ENCODE peak calls at places on chromosomes 2 and 18, in four cellular contexts. G, U, S and X are unnamed samples. For H3K36me3, the result is how much of the 10 kb centered on the place peaks cover.

GRCh38 chr2:69585855-69586560 is 57.5 kb downstream of the AAK1 start:
- DNase-seq in S (no peak), U (no peak), G (no peak), X (no peak)

GRCh38 chr2:26458365-26459042 is 19.4 kb downstream of the OTOF start:
- DNase-seq in G (no peak), U (no peak), S (no peak), X (no peak)

GRCh38 chr2:187719510-187719909 is 165.3 kb upstream of the TFPI start:
- DNase-seq in U (no peak), S (no peak), G (no peak), X (no peak)

GRCh38 chr2:84482588-84482987 is 23.5 kb upstream of the SUCLG1 start:
- DNase-seq in G (no peak), U (no peak), S (no peak), X (no peak)

GRCh38 chr2:3377279-3377611 is 373 bp downstream of the EIPR1 start:
- DNase-seq in G (no peak), U (peak), S (peak), X (peak)

GRCh38 chr2:163518762-163519161 is 217.0 kb downstream of the FIGN start:
- DNase-seq in G (no peak), S (no peak), U (no peak), X (no peak)

GRCh38 chr2:223459328-223459939 is 142.7 kb downstream of the SCG2 start:
- DNase-seq in G (no peak), S (peak), U (peak), X (peak)

GRCh38 chr2:86464654-86465053 is 23.5 kb downstream of the KDM3A start:
- DNase-seq in G (no peak), S (no peak), U (no peak), X (no peak)

GRCh38 chr2:236964291-236964690 is 121.4 kb upstream of the COPS8 start:
- DNase-seq in G (no peak), S (no peak), U (peak), X (no peak)

GRCh38 chr2:20168727-20169696 is 55.9 kb downstream of the SDC1 start:
- DNase-seq in G (no peak), S (no peak), U (no peak), X (no peak)

GRCh38 chr18:58554404-58554803 is 74.5 kb downstream of the ALPK2 start:
- DNase-seq in S (no peak), G (no peak), U (no peak), X (no peak)

GRCh38 chr2:40470817-40471809 is 19.2 kb upstream of the SLC8A1 start:
- DNase-seq in U (no peak), S (no peak), G (no peak), X (no peak)

GRCh38 chr2:68193774-68194372 is 36.2 kb downstream of the PNO1 start:
- DNase-seq in U (peak), G (no peak), S (peak), X (peak)

GRCh38 chr2:142131016-142131714 is at the start of gene LRP1B:
- DNase-seq in S (peak), U (peak), G (peak), X (peak)

GRCh38 chr2:160674076-160674630 is 180.5 kb upstream of the RBMS1 start:
- DNase-seq in S (no peak), G (no peak), U (no peak), X (peak)

GRCh38 chr2:56026828-56027227 is 103.2 kb upstream of the EFEMP1 start:
- DNase-seq in S (no peak), U (no peak), G (no peak), X (no peak)

GRCh38 chr2:56030062-56030461 is 106.5 kb upstream of the EFEMP1 start:
- DNase-seq in G (no peak), S (no peak), U (no peak), X (no peak)

GRCh38 chr2:56025469-56026193 is 102.0 kb upstream of the EFEMP1 start:
- DNase-seq in S (no peak), G (no peak), U (no peak), X (no peak)
- H3K4me2 ChIP-seq in S (no peak), G (no peak), U (no peak), X (no peak)

DNA sequence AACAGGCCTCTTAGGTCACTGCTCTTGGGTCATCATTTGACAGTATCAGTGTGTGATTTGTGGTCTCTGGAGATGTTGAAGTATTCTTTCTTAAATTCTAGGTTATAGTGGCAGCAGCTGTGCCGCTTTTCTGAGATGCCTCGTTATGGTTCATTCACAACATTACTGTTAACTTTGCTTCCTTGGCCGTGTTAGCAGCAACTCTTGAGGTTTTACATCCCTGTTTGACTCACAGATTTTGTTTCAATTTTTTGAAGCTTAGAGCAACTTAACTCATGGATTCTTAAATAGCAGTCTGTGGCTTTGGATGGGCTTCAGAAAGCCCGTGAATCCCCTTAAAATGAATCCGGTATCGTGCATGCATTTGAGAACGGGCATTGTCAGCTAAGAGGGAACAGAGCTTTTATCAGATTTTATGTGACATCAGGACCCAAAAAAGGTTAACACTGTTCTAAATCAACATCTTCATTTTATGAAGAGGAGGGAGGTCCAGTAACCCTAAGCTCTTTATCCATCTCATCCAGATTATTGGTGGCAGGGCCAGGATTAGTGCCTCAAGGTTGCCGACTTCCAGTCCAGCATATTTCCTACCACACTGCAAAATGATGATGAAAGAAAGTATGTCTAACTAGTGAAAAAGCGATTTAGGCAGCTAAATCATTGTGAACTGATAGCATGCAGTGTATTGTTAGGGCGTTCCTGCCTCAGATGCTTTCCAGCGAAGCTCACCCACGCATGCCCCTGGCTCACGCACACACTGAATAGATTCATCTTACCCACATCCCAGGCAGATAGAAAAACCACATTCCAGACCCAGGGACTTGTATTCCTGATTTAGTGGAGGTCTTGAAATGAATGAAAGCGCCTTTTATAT is 5.1 kb downstream of the TRIB2 start:
- DNase-seq in S (peak), G (no peak), U (no peak), X (peak)
- H3K4me3 ChIP-seq in S (no peak), G (peak), U (peak), X (peak)

DNA sequence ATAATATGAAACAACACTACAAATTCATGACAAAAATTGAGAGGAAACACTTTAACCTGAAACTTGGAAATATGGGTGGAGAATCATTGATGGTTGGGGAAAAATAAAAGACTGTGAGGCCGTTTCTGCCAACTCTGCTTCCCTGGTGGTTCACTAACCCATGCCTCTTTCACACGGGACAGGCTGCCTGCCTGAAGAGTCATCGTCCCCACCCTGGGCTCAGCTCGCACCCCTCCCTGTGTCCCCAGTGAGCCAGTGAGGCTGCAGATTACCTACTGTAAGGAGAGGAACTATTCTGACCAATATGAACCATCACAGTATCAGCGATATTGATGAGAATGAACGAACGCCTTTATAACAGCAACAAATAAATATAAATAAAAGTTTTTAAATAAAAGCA is 357.8 kb upstream of the CDH20 start:
- DNase-seq in S (no peak), G (no peak), U (no peak), X (no peak)
- H3K36me3 ChIP-seq in S (under half), G (under half), U (under half), X (under half)

GRCh38 chr2:225739328-225739727 is 339.8 kb downstream of the NYAP2 start:
- DNase-seq in U (no peak), G (no peak), S (no peak), X (no peak)

GRCh38 chr2:225742487-225742886 is 343.0 kb downstream of the NYAP2 start:
- DNase-seq in G (no peak), U (peak), S (no peak), X (no peak)

GRCh38 chr2:225738735-225739134 is 339.2 kb downstream of the NYAP2 start:
- DNase-seq in G (no peak), U (no peak), S (no peak), X (no peak)

GRCh38 chr2:225737556-225737955 is 338.0 kb downstream of the NYAP2 start:
- DNase-seq in U (peak), G (peak), S (peak), X (peak)

GRCh38 chr2:225740086-225740485 is 340.6 kb downstream of the NYAP2 start:
- DNase-seq in U (peak), G (no peak), S (peak), X (no peak)
- H3K4me2 ChIP-seq in U (no peak), G (no peak), S (no peak), X (no peak)

DNA sequence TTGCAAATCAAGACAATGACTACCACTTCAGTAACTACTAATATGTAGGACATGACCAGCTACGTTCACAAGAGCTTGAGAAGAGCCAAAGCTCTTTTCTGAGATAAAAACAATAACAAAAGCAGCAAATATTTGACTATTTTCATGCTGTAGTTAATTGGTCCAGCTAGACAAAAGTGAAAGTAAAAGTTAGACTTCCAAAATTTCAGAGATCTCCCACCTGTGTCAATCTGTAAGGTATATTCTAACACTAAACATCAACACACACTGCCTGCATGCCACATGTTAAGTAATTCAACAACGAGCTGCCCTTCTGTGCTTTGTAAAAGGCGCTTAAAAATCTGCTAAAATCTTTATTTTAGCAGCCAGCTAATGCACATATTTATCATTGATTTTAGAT is 185.9 kb downstream of the SLC39A10 start:
- DNase-seq in G (no peak), U (no peak), S (no peak), X (no peak)
- H3K4me3 ChIP-seq in G (no peak), U (no peak), S (no peak), X (no peak)